ENCODE peak calls at places on chromosome 14, in eight cellular contexts. F, X, O, I, V, Q, S and N are unnamed samples.

GRCh38 chr14:57498035-57498434 is 4.4 kb upstream of the CCDC198 start:
- DNase-seq in F (no peak), X (no peak), O (no peak), I (no peak), V (no peak), Q (no peak), S (no peak), N (no peak)

GRCh38 chr14:100140452-100141132 is 18.9 kb downstream of the DEGS2 start:
- DNase-seq in F (no peak), X (no peak), O (peak; percentile 81), I (peak; percentile 20), V (no peak), Q (peak; percentile 23), S (no peak), N (no peak)

GRCh38 chr14:102085503-102085902 is 1.3 kb downstream of the HSP90AA1 start:
- DNase-seq in F (no peak), X (no peak), O (no peak), I (no peak), V (no peak), Q (no peak), S (no peak), N (no peak)

GRCh38 chr14:92670967-92671366 is 77.5 kb downstream of the LGMN start:
- DNase-seq in F (no peak), X (no peak), O (no peak), I (peak; percentile 52), V (no peak), Q (peak; percentile 42), S (no peak), N (no peak)

GRCh38 chr14:74863274-74863673 is 12.7 kb downstream of the PROX2 start:
- DNase-seq in F (no peak), X (no peak), O (no peak), I (no peak), V (no peak), Q (no peak), S (no peak), N (no peak)

GRCh38 chr14:84927096-84927910 is 602.6 kb upstream of the FLRT2 start:
- DNase-seq in F (no peak), X (no peak), O (no peak), I (no peak), V (no peak), Q (peak; percentile 3), S (no peak), N (no peak)

GRCh38 chr14:101881426-101881825 is 82.9 kb upstream of the DYNC1H1 start:
- DNase-seq in F (no peak), X (no peak), O (no peak), I (no peak), V (no peak), Q (no peak), S (no peak), N (no peak)

GRCh38 chr14:42550282-42550681 is 943.6 kb downstream of the LRFN5 start:
- DNase-seq in F (no peak), X (no peak), O (no peak), I (no peak), V (no peak), Q (no peak), S (no peak), N (no peak)

GRCh38 chr14:80213602-80214001 is 2.3 kb upstream of the DIO2 start:
- DNase-seq in F (no peak), X (no peak), O (peak; percentile 39), I (peak; percentile 59), V (peak; percentile 47), Q (peak; percentile 56), S (no peak), N (no peak)

GRCh38 chr14:75214558-75214957 is 38.1 kb upstream of the TMED10 start:
- DNase-seq in F (no peak), X (no peak), O (no peak), I (no peak), V (no peak), Q (no peak), S (no peak), N (no peak)

GRCh38 chr14:100838493-100839440 is 12.8 kb downstream of the MEG3 start:
- DNase-seq in F (no peak), X (no peak), O (no peak), I (peak; percentile 52), V (no peak), Q (peak; percentile 48), S (no peak), N (no peak)

GRCh38 chr14:50060871-50061663 is 55.3 kb downstream of the VCPKMT start:
- DNase-seq in F (peak; percentile 73), X (no peak), O (peak; percentile 82), I (peak; percentile 95), V (peak; percentile 61), Q (peak; percentile 93), S (no peak), N (peak; percentile 27)

GRCh38 chr14:100081997-100082625 is 16.9 kb downstream of the EVL start:
- DNase-seq in F (no peak), X (no peak), O (no peak), I (no peak), V (no peak), Q (no peak), S (no peak), N (no peak)

GRCh38 chr14:61129168-61129745 is 148.2 kb downstream of the SLC38A6 start:
- DNase-seq in F (no peak), X (no peak), O (no peak), I (no peak), V (no peak), Q (no peak), S (no peak), N (no peak)

GRCh38 chr14:72638021-72638420 is 255.9 kb downstream of the DPF3 start:
- DNase-seq in F (no peak), X (no peak), O (peak; percentile 31), I (peak; percentile 95), V (no peak), Q (peak; percentile 89), S (no peak), N (no peak)

GRCh38 chr14:24984846-24985589 is 64.9 kb downstream of the STXBP6 start:
- DNase-seq in F (no peak), X (no peak), O (peak; percentile 70), I (no peak), V (peak; percentile 65), Q (no peak), S (no peak), N (no peak)

GRCh38 chr14:103687712-103688111 is 27.5 kb downstream of the XRCC3 start:
- DNase-seq in F (no peak), X (no peak), O (no peak), I (no peak), V (no peak), Q (no peak), S (no peak), N (no peak)
- H3K27ac ChIP-seq in F (no peak overlapping the region), X (peak overlapping the region; percentile 6), O (no peak overlapping the region), I (peak overlapping the region; percentile 25), V (no peak overlapping the region), Q (peak overlapping the region; percentile 35), S (no peak overlapping the region), N (no peak overlapping the region)

DNA sequence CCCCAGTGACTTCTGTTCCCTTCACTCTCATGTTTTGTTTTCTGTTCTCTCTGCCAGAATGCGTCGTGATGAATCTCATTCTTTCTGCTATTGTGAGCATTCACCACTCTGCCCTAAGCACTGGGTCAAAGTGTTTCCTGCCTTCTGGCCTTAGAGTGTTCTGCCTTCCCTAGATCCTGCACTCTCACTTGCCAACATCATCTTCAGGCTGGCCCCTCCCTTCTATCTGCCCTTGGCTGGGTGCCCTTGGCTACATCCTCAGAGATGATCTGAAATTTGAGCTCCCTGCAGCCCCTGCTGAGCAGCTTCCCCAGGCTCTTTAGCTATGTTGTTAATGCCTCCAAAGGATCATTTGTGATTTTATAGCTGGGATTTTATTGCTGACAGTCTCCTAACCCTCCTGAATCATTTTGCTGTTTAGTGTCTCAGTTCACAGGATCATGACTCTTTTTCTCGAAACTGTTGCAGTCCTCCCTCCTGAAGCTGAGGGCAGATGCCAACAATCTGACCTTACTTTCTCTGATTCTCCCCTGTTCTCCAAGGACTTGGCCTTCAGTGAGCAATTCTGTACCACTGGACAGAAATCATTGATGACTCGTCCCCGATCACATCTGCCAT is 4.5 kb downstream of the DHRS2 start:
- DNase-seq in F (peak; percentile 27), X (peak; percentile 52), O (no peak), I (peak; percentile 49), V (no peak), Q (peak; percentile 2), S (no peak), N (no peak)
- H3K4me1 ChIP-seq in F (no peaks in the 10 kb centered on the region), X (no peaks in the 10 kb centered on the region), O (no peaks in the 10 kb centered on the region), I (no peaks in the 10 kb centered on the region), V (no peaks in the 10 kb centered on the region), Q (no peaks in the 10 kb centered on the region), S (no peaks in the 10 kb centered on the region), N (no peaks in the 10 kb centered on the region)

DNA sequence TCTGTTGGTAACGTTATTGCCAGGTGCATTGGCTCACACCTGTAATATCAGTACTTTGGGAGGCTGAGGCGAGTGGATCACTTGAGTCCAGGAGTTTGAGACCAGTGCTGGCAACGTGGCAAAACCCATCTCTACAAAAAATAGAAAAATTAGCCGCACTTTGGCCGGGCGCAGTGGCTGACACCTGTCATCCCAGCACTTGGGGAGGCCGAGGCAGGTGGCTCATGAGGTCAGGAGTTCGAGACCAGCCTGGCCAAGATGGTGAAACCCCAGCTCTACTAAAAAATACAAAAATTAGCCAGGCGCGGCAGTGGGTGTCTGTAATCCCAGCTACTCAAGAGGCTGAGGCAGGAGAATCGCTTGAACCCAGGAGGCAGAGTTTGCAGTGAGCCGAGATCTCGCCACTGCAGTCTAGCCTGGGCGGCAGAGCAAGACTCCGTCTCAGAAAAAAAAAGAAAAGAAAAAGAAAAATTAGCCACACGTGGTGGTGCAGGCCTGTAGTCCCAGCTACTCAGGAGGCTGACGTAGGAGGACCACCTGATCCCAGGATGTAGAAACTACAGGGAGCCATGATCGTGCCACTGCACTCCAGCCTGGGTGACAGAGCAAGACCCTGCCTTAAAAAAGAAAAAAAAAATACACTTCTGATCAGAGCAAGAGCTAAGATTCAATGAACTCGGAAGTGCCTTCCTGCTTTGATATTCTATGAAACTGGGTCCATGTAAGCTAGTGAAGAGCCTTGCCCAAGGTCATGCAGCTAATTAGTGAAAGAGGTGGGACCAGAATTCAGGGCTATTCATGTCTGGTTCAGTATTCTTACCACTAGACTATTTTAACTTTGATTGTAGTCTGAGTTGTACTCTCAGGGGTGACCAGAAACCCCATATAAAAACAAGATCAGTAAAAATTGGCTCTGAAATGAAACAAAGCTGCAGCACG is 4.2 kb upstream of the RNASE8 start:
- DNase-seq in F (no peak), X (no peak), O (no peak), I (no peak), V (no peak), Q (no peak), S (no peak), N (no peak)
- H3K27ac ChIP-seq in F (no peak overlapping the region), X (no peak overlapping the region), O (no peak overlapping the region), I (no peak overlapping the region), V (no peak overlapping the region), Q (no peak overlapping the region), S (no peak overlapping the region), N (no peak overlapping the region)

DNA sequence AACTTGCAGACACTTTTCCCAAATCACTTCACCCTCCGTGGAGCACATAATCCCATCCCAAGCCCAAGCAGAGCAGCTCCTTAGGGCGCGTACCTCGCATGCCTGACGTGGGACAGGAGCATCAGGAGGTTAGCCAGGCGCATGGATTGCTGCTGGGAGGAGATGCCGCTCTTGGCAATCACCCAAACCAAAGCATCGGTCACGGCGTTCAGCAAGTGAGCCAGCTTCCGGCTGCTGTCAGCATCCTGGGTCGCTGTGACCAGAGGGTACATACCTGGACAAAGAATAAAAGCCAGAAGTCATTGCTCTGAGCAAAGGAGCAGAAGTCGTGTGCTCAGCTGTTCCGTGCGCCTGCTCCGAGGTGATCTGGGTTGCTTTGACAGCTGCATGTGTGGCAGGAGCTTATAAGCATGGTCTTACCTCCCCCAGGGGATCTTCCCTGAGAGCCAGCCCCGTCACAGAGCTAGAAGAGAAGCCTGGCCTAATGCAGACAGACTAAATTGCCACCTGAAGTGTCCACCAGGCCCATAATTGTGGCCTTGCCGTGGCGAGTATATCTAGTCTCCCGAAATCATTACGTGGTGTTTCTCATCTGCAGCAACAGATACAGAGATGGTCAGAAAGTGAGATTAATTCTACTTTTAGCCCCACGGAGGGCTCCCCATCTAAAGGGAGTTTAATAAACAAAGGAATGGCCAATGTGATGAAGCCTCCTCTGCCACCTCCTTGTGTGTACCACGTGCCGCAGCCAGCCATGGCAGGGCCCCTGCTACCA is 59.1 kb downstream of the ESR2 start:
- DNase-seq in F (peak; percentile 48), X (no peak), O (no peak), I (peak; percentile 14), V (peak; percentile 58), Q (peak; percentile 67), S (no peak), N (no peak)
- H3K4me1 ChIP-seq in F (no peaks in the 10 kb centered on the region), X (no peaks in the 10 kb centered on the region), O (peaks cover 24% of the 10 kb centered on the region), I (peaks cover 19% of the 10 kb centered on the region), V (no peaks in the 10 kb centered on the region), Q (peaks cover 16% of the 10 kb centered on the region), S (no peaks in the 10 kb centered on the region), N (no peaks in the 10 kb centered on the region)